ENCODE peak calls at places on chromosomes 7 and 10, in six cellular contexts. Z, U, N, S, J and V are unnamed samples.
A peak's percentile ranks its signal among the peaks of the same experiment; 100 is the strongest.

GRCh38 chr10:112393341-112393740 is 19.4 kb downstream of the ACSL5 start:
- DNase-seq in Z (no peak), U (no peak), N (no peak), J (no peak), S (no peak), V (peak; percentile 67)

GRCh38 chr7:151566897-151567320 is 47.2 kb upstream of the RHEB start:
- DNase-seq in U (peak; percentile 59), J (no peak), Z (no peak), N (peak; percentile 70), S (peak; percentile 35), V (no peak)

GRCh38 chr10:79379512-79380124 is 32.3 kb downstream of the PPIF start:
- DNase-seq in J (peak; percentile 71), Z (no peak), N (peak; percentile 87), S (no peak), U (no peak), V (peak; percentile 24)

GRCh38 chr10:122307669-122308486 is 36.8 kb downstream of the BTBD16 start:
- DNase-seq in J (peak; percentile 77), Z (no peak), U (peak; percentile 68), S (peak; percentile 75), N (peak; percentile 95), V (peak; percentile 72)

GRCh38 chr7:130814753-130815152 is 80.7 kb upstream of the KLF14 start:
- DNase-seq in Z (peak; percentile 51), S (peak; percentile 80), N (no peak), U (peak; percentile 31), J (no peak), V (no peak)

GRCh38 chr7:105672820-105673219 is 91.5 kb upstream of the EFCAB10 start:
- DNase-seq in U (no peak), N (no peak), S (no peak), J (no peak), Z (no peak), V (no peak)

GRCh38 chr10:75405201-75406143 is 3.9 kb upstream of the ZNF503 start:
- DNase-seq in Z (peak; percentile 78), N (no peak), S (no peak), J (peak; percentile 30), U (peak; percentile 87), V (peak; percentile 40)

GRCh38 chr10:72291019-72291532 is 17.4 kb downstream of the DDIT4 start:
- DNase-seq in N (no peak), Z (no peak), S (no peak), J (no peak), U (no peak), V (no peak)

GRCh38 chr7:18192228-18192627 is 164.6 kb upstream of the PRPS1L1 start:
- DNase-seq in Z (no peak), S (no peak), J (no peak), U (no peak), N (no peak), V (no peak)

GRCh38 chr10:6386346-6386745 is 183.6 kb downstream of the PFKFB3 start:
- DNase-seq in Z (no peak), N (no peak), U (no peak), J (peak; percentile 31), S (no peak), V (no peak)

GRCh38 chr10:112383325-112383724 is 9.4 kb downstream of the ACSL5 start:
- DNase-seq in J (no peak), S (no peak), Z (no peak), U (no peak), N (no peak), V (peak; percentile 71)

GRCh38 chr7:150857276-150858055 is 5.1 kb downstream of the AOC1 start:
- DNase-seq in Z (no peak), U (no peak), J (no peak), N (peak; percentile 46), S (no peak), V (peak; percentile 11)

GRCh38 chr7:76065016-76065612 is 17.2 kb downstream of the MDH2 start:
- DNase-seq in Z (no peak), U (no peak), S (no peak), N (no peak), J (no peak), V (no peak)

GRCh38 chr7:76063114-76063513 is 15.2 kb downstream of the MDH2 start:
- DNase-seq in N (no peak), J (no peak), S (no peak), U (no peak), Z (no peak), V (no peak)

GRCh38 chr7:76062254-76062653 is 14.3 kb downstream of the MDH2 start:
- DNase-seq in J (no peak), U (no peak), Z (no peak), N (no peak), S (no peak), V (no peak)

GRCh38 chr7:76064208-76064970 is 16.5 kb downstream of the MDH2 start:
- DNase-seq in N (no peak), Z (no peak), J (no peak), U (no peak), S (no peak), V (no peak)

DNA sequence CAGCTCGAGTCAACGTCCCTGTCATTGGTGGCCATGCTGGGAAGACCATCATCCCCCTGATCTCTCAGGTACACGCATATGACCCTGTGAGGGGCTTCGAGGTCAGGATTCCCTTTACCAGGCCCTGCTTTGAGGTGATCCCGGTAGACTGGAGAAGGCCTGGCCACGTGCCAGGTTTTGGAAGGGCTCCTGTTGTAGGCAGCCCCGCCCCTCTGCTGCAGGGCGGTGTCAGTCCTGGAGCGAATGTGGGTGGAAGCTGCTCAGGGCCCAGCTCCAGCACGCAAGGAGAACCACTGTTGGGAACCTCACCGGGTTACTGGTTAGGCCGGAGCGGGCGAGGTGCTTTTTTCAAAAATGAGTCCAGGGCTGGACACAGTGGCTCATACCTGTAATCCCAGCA is 15.6 kb downstream of the MDH2 start:
- DNase-seq in N (no peak), S (no peak), U (no peak), J (peak; percentile 84), Z (no peak), V (peak; percentile 81)
- H3K4me3 ChIP-seq in N (no peak overlapping the region), S (no peak overlapping the region), U (no peak overlapping the region), J (no peak overlapping the region), Z (no peak overlapping the region), V (no peak overlapping the region)

GRCh38 chr10:59283456-59284082 is 78.8 kb downstream of the FAM13C start:
- DNase-seq in Z (peak; percentile 51), S (peak; percentile 31), N (no peak), J (no peak), U (peak; percentile 20), V (no peak)

GRCh38 chr10:59281861-59282260 is 80.5 kb downstream of the FAM13C start:
- DNase-seq in Z (no peak), U (no peak), J (no peak), S (no peak), N (no peak), V (no peak)

GRCh38 chr10:59285848-59286247 is 76.5 kb downstream of the FAM13C start:
- DNase-seq in U (no peak), N (no peak), Z (no peak), J (no peak), S (no peak), V (no peak)

GRCh38 chr10:59285073-59285472 is 77.3 kb downstream of the FAM13C start:
- DNase-seq in S (no peak), N (no peak), J (no peak), U (no peak), Z (no peak), V (no peak)

GRCh38 chr10:59284111-59284975 is 78.0 kb downstream of the FAM13C start:
- DNase-seq in U (no peak), N (no peak), S (no peak), J (no peak), Z (no peak), V (no peak)
- H3K4me3 ChIP-seq in U (no peak overlapping the region), N (no peak overlapping the region), S (no peak overlapping the region), J (no peak overlapping the region), Z (no peak overlapping the region), V (no peak overlapping the region)

DNA sequence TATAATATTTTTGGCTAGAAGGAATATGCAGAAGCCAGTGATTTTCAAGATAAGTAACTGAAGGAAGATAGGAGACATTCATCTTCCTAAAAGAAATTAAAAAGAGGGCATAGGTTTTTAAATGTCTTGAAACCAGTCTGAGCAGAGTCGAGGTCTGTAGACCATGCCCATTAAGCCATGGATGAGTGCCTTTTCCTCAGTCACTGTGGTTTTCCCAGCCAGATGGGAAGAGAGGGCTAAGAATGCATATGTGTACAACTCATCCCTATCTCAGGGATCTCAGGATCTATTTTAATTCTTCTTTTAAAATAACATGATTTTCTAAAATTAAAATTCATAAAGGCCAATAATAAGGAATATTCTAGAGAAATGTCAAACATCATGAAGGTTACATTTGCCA is 112.8 kb downstream of the PPP1R3A start:
- DNase-seq in S (no peak), N (no peak), J (no peak), Z (no peak), U (no peak), V (no peak)
- H3K4me3 ChIP-seq in S (no peak overlapping the region), N (no peak overlapping the region), J (no peak overlapping the region), Z (no peak overlapping the region), U (no peak overlapping the region), V (no peak overlapping the region)

GRCh38 chr7:30173058-30173897 is 38.5 kb downstream of the MTURN start:
- DNase-seq in N (peak; percentile 93), Z (peak; percentile 71), S (peak; percentile 74), U (no peak), J (peak; percentile 86), V (peak; percentile 45)

GRCh38 chr7:30175171-30175570 is 40.4 kb downstream of the MTURN start:
- DNase-seq in U (no peak), N (no peak), S (peak; percentile 11), J (no peak), Z (no peak), V (no peak)

GRCh38 chr7:30177186-30177585 is 42.4 kb downstream of the MTURN start:
- DNase-seq in Z (no peak), N (no peak), J (no peak), U (no peak), S (no peak), V (no peak)

GRCh38 chr7:30179016-30179436 is 44.2 kb downstream of the MTURN start:
- DNase-seq in U (no peak), J (no peak), N (no peak), S (no peak), Z (no peak), V (no peak)

DNA sequence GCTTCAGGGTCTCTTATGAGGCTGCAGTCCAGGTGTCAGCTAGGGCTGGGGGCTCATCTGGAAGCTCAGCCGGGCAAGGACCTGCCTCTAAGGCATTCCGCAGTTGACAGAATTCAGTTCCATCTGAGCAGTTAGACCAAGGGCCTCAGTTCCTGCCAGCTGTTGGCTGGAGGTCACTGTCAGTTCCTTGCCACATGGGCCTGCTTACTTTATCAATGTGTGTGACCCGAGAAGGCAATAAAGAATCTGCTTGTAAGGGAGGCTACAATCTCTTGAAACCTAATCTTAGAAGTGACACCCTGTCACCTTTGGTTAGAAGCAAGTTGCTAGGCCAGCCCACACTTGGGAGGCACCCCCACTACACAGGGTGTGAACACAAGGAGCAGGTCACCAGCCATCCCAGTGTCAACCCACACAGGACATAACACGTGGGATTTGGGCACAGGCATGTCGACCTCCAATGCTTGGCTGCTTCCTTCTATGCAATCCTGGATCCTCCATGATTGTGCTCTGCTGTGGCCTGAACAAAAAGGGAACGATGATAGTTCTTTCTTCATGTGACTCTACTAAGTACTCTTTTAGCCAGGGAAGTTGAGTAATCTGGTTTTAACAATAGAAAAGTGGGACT is 41.8 kb downstream of the MTURN start:
- DNase-seq in N (no peak), S (no peak), J (no peak), Z (no peak), U (no peak), V (no peak)
- H3K4me3 ChIP-seq in N (no peak overlapping the region), S (no peak overlapping the region), J (no peak overlapping the region), Z (no peak overlapping the region), U (no peak overlapping the region), V (no peak overlapping the region)

GRCh38 chr7:726854-727103 is 280 bp downstream of the DNAAF5 start:
- DNase-seq in N (no peak), U (no peak), S (no peak), J (no peak), Z (no peak), V (no peak)
- H3K4me3 ChIP-seq in N (peak overlapping the region; percentile 29), U (peak overlapping the region; percentile 58), S (peak overlapping the region; percentile 84), J (peak overlapping the region; percentile 83), Z (peak overlapping the region; percentile 96), V (peak overlapping the region; percentile 87)